ENCODE peak calls at places on chromosomes 16 and 17, in five cellular contexts. O is cardiac muscle cell, B is colonic mucosa, N is tibial artery, E is hepatocyte. X is an unnamed sample. For H3K36me3 and H3K4me1, the result is how much of the 10 kb centered on the place peaks cover.

GRCh38 chr17:78268960-78269892 is 37.8 kb downstream of the TMEM235 start:
- DNase-seq in O (peak), B (peak), N (no peak), E (peak), X (no peak)

GRCh38 chr17:10295728-10296343 is 77.0 kb downstream of the MYH13 start:
- DNase-seq in O (peak), B (peak), N (no peak), E (peak), X (peak)

GRCh38 chr17:31004160-31004559 is 33.3 kb downstream of the RNF135 start:
- DNase-seq in O (no peak), B (no peak), N (no peak), E (no peak), X (no peak)

GRCh38 chr16:25126820-25127232 is 15.3 kb downstream of the LCMT1 start:
- DNase-seq in O (peak), B (peak), N (no peak), E (peak), X (peak)

GRCh38 chr17:46035112-46035818 is 36.2 kb downstream of the STH start:
- DNase-seq in O (no peak), B (no peak), N (no peak), E (no peak), X (no peak)

GRCh38 chr16:23557779-23558330 is 328 bp downstream of the UBFD1 start:
- DNase-seq in O (peak), B (peak), N (no peak), E (peak), X (peak)

GRCh38 chr17:63421681-63422645 is 24.1 kb downstream of the CYB561 start:
- DNase-seq in O (no peak), B (no peak), N (no peak), E (no peak), X (no peak)

GRCh38 chr17:57603541-57603940 is 141.6 kb downstream of the CCDC182 start:
- DNase-seq in O (no peak), B (peak), N (no peak), E (no peak), X (no peak)

GRCh38 chr17:43768382-43768781 is 9.8 kb upstream of the SOST start:
- DNase-seq in O (no peak), B (peak), N (peak), E (no peak), X (peak)

GRCh38 chr17:69809331-69809730 is 265.7 kb upstream of the KCNJ16 start:
- DNase-seq in O (no peak), B (no peak), N (no peak), E (no peak), X (no peak)

GRCh38 chr17:40312893-40313659 is 4.1 kb downstream of the RARA start:
- DNase-seq in O (no peak), B (no peak), N (no peak), E (no peak), X (no peak)

GRCh38 chr16:81483064-81483969 is 38.7 kb downstream of the CMIP start:
- DNase-seq in O (no peak), B (no peak), N (no peak), E (no peak), X (no peak)

GRCh38 chr17:65556014-65556909 is 5.2 kb downstream of the AXIN2 start:
- DNase-seq in O (peak), B (peak), N (peak), E (peak), X (peak)

GRCh38 chr17:81189670-81190530 is 23.9 kb upstream of the AATK start:
- DNase-seq in O (peak), B (no peak), N (no peak), E (no peak), X (no peak)

GRCh38 chr17:74157366-74157765 is 46.1 kb upstream of the RPL38 start:
- DNase-seq in O (no peak), B (no peak), N (peak), E (no peak), X (no peak)

GRCh38 chr17:58591455-58591854 is 77.0 kb upstream of the MTMR4 start:
- DNase-seq in O (no peak), B (no peak), N (no peak), E (no peak), X (no peak)

GRCh38 chr17:63919311-63919723 is 678 bp upstream of the GH1 start:
- DNase-seq in O (peak), B (peak), N (no peak), E (peak), X (peak)

GRCh38 chr17:77128895-77129567 is 11.7 kb upstream of the SEC14L1 start:
- DNase-seq in O (no peak), B (no peak), N (no peak), E (no peak), X (no peak)

GRCh38 chr17:74862108-74862901 is 2.6 kb upstream of the GRIN2C start:
- DNase-seq in O (peak), B (peak), N (peak), E (peak), X (peak)

GRCh38 chr17:33506889-33507650 is 214.0 kb upstream of the ASIC2 start:
- DNase-seq in O (no peak), B (no peak), N (no peak), E (no peak), X (no peak)

GRCh38 chr16:78503501-78504110 is 404.2 kb downstream of the WWOX start:
- DNase-seq in O (peak), B (peak), N (no peak), E (peak), X (peak)

GRCh38 chr16:63187638-63188037 is 1151.4 kb upstream of the CDH8 start:
- DNase-seq in O (no peak), B (no peak), N (no peak), E (no peak), X (no peak)

GRCh38 chr17:81928497-81929252 is 1.1 kb upstream of the MAFG start:
- DNase-seq in O (no peak), B (no peak), N (no peak), E (peak), X (no peak)

GRCh38 chr17:81030726-81031570 is 4.0 kb upstream of the BAIAP2 start:
- DNase-seq in O (no peak), B (peak), N (no peak), E (no peak), X (peak)

DNA sequence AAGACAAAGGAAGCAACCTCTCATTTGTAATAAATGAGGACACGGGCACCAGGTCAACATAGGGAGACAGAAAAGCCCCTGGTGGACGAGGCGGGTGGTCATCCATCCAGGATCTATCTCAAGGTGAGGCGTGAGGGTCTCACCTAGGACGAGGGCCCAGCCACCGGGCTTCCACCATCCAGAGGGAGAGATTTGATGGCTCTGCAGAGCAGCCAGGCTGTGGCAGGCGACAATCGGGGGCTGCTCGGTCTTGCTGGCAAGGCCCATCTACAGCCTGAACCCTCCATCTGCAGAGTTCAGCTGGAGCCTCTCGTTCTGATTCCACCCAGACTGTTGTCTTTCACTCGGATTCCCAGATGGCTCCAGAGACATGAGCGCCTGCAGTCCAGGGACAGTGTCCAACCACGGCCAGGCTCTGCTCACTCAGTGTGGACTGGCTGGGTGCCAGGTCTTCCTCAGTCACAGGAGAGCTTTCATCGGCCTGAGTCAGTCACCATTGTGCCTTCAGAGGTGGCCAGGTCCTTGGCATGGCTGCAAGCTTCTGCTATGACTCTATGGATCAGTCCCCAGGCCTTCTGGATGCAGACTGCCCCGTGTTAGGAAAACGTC is 5.9 kb downstream of the LITAFD start:
- DNase-seq in O (no peak), B (no peak), N (no peak), E (peak), X (no peak)
- H3K36me3 ChIP-seq in O (under half), B (under half), N (under half), E (under half), X (under half)

GRCh38 chr17:1715803-1716075 is 5.6 kb upstream of the TLCD2 start:
- DNase-seq in O (no peak), B (no peak), N (no peak), E (no peak), X (no peak)

GRCh38 chr17:1713160-1713877 is 3.1 kb upstream of the TLCD2 start:
- DNase-seq in O (no peak), B (no peak), N (no peak), E (peak), X (no peak)

GRCh38 chr17:1714980-1715802 is 5.0 kb upstream of the TLCD2 start:
- DNase-seq in O (peak), B (peak), N (peak), E (peak), X (peak)

GRCh38 chr17:1713878-1714487 is 3.8 kb upstream of the TLCD2 start:
- DNase-seq in O (peak), B (peak), N (peak), E (peak), X (no peak)

GRCh38 chr17:1714488-1714979 is 4.4 kb upstream of the TLCD2 start:
- DNase-seq in O (peak), B (peak), N (peak), E (peak), X (peak)
- H3K4me1 ChIP-seq in O (under half), B (under half), N (under half), E (under half), X (under half)

DNA sequence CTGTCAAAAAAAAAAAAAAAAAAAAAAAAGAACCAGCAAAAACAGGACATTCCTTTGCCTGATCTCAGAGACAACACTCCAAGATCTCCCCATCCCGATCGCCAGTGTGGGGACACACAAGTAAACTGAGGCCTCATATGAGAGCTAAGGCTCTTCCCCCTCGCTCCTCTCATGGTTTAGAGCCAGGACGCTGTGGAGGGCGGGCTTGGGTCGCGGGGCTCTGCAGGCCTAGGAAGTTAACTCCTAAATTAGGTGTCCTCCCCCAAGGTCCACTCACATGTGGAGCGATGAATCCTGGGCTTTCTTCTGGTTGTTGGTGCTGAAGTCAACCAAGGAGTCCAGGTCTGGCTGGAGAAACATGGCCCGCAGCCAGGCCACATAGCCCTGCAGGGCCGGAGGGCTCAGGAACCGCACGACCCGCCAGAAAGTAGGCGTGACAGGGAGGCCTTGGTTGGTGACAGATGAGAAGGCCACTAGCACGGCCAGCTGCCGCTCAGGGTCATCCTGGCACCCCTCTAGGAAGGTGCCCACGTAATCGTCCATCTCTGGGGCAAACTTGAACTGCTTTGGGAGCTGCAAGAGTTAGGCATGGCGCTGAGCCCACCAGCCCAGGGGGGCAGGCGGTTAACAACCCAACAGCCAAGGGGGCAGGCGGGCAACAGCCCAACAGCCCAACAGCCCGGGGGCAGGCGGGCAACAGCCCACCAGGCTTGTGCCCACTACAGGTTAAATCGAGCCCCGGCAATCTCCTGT is 5.2 kb downstream of the MYBBP1A start:
- DNase-seq in O (no peak), B (no peak), N (no peak), E (no peak), X (no peak)
- H3K36me3 ChIP-seq in O (under half), B (under half), N (half or more), E (under half), X (under half)

GRCh38 chr16:87951550-87952538 is 610 bp downstream of the BANP start:
- DNase-seq in O (peak), B (peak), N (no peak), E (peak), X (no peak)

GRCh38 chr16:87954361-87954760 is 3.1 kb downstream of the BANP start:
- DNase-seq in O (no peak), B (no peak), N (no peak), E (no peak), X (no peak)

GRCh38 chr16:87950765-87951549 is at the start of gene BANP:
- DNase-seq in O (peak), B (peak), N (peak), E (peak), X (peak)

GRCh38 chr16:87953308-87954208 is 2.3 kb downstream of the BANP start:
- DNase-seq in O (no peak), B (no peak), N (no peak), E (no peak), X (no peak)

GRCh38 chr16:87952751-87953150 is 1.5 kb downstream of the BANP start:
- DNase-seq in O (no peak), B (no peak), N (no peak), E (no peak), X (no peak)
- H3K4me1 ChIP-seq in O (under half), B (under half), N (under half), E (under half), X (under half)